ENCODE peak calls at places on chromosomes 1 and 21, in six cellular contexts. One of them, this sample, is unnamed.

GRCh38 chr21:32338209-32338921 is 39.7 kb downstream of the MRAP start:
- DNase-seq in RWPE1: no peak
- DNase-seq in HFFc6: no peak
- DNase-seq in cardiac fibroblast: no peak
- DNase-seq in fibroblast of pulmonary artery: no peak
- DNase-seq in glutamatergic neuron: no peak
- DNase-seq in this sample: no peak

GRCh38 chr1:244451539-244451950 is at the start of gene ADSS2:
- DNase-seq in glutamatergic neuron: no peak
- DNase-seq in cardiac fibroblast: no peak
- DNase-seq in HFFc6: no peak
- DNase-seq in RWPE1: no peak
- DNase-seq in fibroblast of pulmonary artery: no peak
- DNase-seq in this sample: no peak

GRCh38 chr1:183327429-183328290 is 90.5 kb downstream of the NMNAT2 start:
- DNase-seq in glutamatergic neuron: no peak
- DNase-seq in RWPE1: no peak
- DNase-seq in cardiac fibroblast: no peak
- DNase-seq in fibroblast of pulmonary artery: no peak
- DNase-seq in HFFc6: no peak
- DNase-seq in this sample: no peak

GRCh38 chr1:172451002-172451443 is 7.2 kb upstream of the PIGC start:
- DNase-seq in RWPE1: no peak
- DNase-seq in glutamatergic neuron: no peak
- DNase-seq in cardiac fibroblast: peak
- DNase-seq in HFFc6: peak
- DNase-seq in fibroblast of pulmonary artery: peak
- DNase-seq in this sample: no peak

GRCh38 chr1:155126494-155127104 is 1.1 kb upstream of the EFNA1 start:
- DNase-seq in fibroblast of pulmonary artery: no peak
- DNase-seq in cardiac fibroblast: peak
- DNase-seq in glutamatergic neuron: peak
- DNase-seq in RWPE1: no peak
- DNase-seq in HFFc6: no peak
- DNase-seq in this sample: peak

GRCh38 chr1:206814716-206815341 is 42.5 kb upstream of the IL10 start:
- DNase-seq in HFFc6: peak
- DNase-seq in cardiac fibroblast: peak
- DNase-seq in glutamatergic neuron: no peak
- DNase-seq in fibroblast of pulmonary artery: peak
- DNase-seq in RWPE1: no peak
- DNase-seq in this sample: no peak

GRCh38 chr1:78236711-78237110 is 190.9 kb downstream of the GIPC2 start:
- DNase-seq in fibroblast of pulmonary artery: no peak
- DNase-seq in glutamatergic neuron: no peak
- DNase-seq in cardiac fibroblast: no peak
- DNase-seq in RWPE1: peak
- DNase-seq in HFFc6: peak
- DNase-seq in this sample: no peak

GRCh38 chr1:115809847-115810246 is 31.1 kb downstream of the NHLH2 start:
- DNase-seq in fibroblast of pulmonary artery: no peak
- DNase-seq in cardiac fibroblast: no peak
- DNase-seq in glutamatergic neuron: no peak
- DNase-seq in RWPE1: no peak
- DNase-seq in HFFc6: no peak
- DNase-seq in this sample: no peak

GRCh38 chr1:204287466-204287881 is 72.3 kb downstream of the PLEKHA6 start:
- DNase-seq in glutamatergic neuron: no peak
- DNase-seq in cardiac fibroblast: no peak
- DNase-seq in RWPE1: no peak
- DNase-seq in fibroblast of pulmonary artery: no peak
- DNase-seq in HFFc6: no peak
- DNase-seq in this sample: no peak

GRCh38 chr1:54603241-54603640 is 20.1 kb downstream of the FAM151A start:
- DNase-seq in HFFc6: no peak
- DNase-seq in fibroblast of pulmonary artery: no peak
- DNase-seq in RWPE1: no peak
- DNase-seq in glutamatergic neuron: no peak
- DNase-seq in cardiac fibroblast: no peak
- DNase-seq in this sample: no peak

GRCh38 chr21:28754862-28755261 is 237.8 kb downstream of the LTN1 start:
- DNase-seq in cardiac fibroblast: peak
- DNase-seq in glutamatergic neuron: no peak
- DNase-seq in RWPE1: no peak
- DNase-seq in HFFc6: no peak
- DNase-seq in fibroblast of pulmonary artery: no peak
- DNase-seq in this sample: no peak

GRCh38 chr1:218284377-218284916 is 646 bp upstream of the RRP15 start:
- DNase-seq in HFFc6: no peak
- DNase-seq in cardiac fibroblast: no peak
- DNase-seq in RWPE1: no peak
- DNase-seq in fibroblast of pulmonary artery: no peak
- DNase-seq in glutamatergic neuron: peak
- DNase-seq in this sample: peak

GRCh38 chr1:184392779-184393522 is 6.1 kb downstream of the C1orf21 start:
- DNase-seq in HFFc6: no peak
- DNase-seq in glutamatergic neuron: no peak
- DNase-seq in fibroblast of pulmonary artery: no peak
- DNase-seq in cardiac fibroblast: no peak
- DNase-seq in RWPE1: no peak
- DNase-seq in this sample: no peak

GRCh38 chr1:165114022-165114888 is 242.3 kb downstream of the LMX1A start:
- DNase-seq in fibroblast of pulmonary artery: peak
- DNase-seq in HFFc6: peak
- DNase-seq in RWPE1: peak
- DNase-seq in glutamatergic neuron: peak
- DNase-seq in cardiac fibroblast: peak
- DNase-seq in this sample: peak

GRCh38 chr1:155184835-155185782 is 11.5 kb downstream of the TRIM46 start:
- DNase-seq in RWPE1: no peak
- DNase-seq in cardiac fibroblast: no peak
- DNase-seq in glutamatergic neuron: no peak
- DNase-seq in HFFc6: no peak
- DNase-seq in fibroblast of pulmonary artery: no peak
- DNase-seq in this sample: no peak

GRCh38 chr1:41448831-41449230 is 35.7 kb downstream of the EDN2 start:
- DNase-seq in glutamatergic neuron: no peak
- DNase-seq in RWPE1: no peak
- DNase-seq in cardiac fibroblast: no peak
- DNase-seq in fibroblast of pulmonary artery: no peak
- DNase-seq in HFFc6: no peak
- DNase-seq in this sample: no peak

GRCh38 chr1:11116318-11116717 is 16.6 kb upstream of the EXOSC10 start:
- DNase-seq in glutamatergic neuron: no peak
- DNase-seq in fibroblast of pulmonary artery: no peak
- DNase-seq in cardiac fibroblast: no peak
- DNase-seq in RWPE1: no peak
- DNase-seq in HFFc6: no peak
- DNase-seq in this sample: no peak

GRCh38 chr1:25064465-25065238 is 134.6 kb upstream of the RUNX3 start:
- DNase-seq in fibroblast of pulmonary artery: no peak
- DNase-seq in HFFc6: no peak
- DNase-seq in RWPE1: no peak
- DNase-seq in cardiac fibroblast: no peak
- DNase-seq in glutamatergic neuron: peak
- DNase-seq in this sample: no peak

GRCh38 chr1:208207388-208208131 is 36.6 kb downstream of the PLXNA2 start:
- DNase-seq in glutamatergic neuron: no peak
- DNase-seq in HFFc6: peak
- DNase-seq in cardiac fibroblast: peak
- DNase-seq in fibroblast of pulmonary artery: peak
- DNase-seq in RWPE1: peak
- DNase-seq in this sample: no peak

GRCh38 chr1:116365857-116366256 is 7.2 kb upstream of the ATP1A1 start:
- DNase-seq in RWPE1: no peak
- DNase-seq in HFFc6: no peak
- DNase-seq in cardiac fibroblast: no peak
- DNase-seq in fibroblast of pulmonary artery: no peak
- DNase-seq in glutamatergic neuron: no peak
- DNase-seq in this sample: no peak

GRCh38 chr1:192904438-192904895 is 95.6 kb downstream of the RGS2 start:
- DNase-seq in RWPE1: peak
- DNase-seq in glutamatergic neuron: no peak
- DNase-seq in cardiac fibroblast: peak
- DNase-seq in fibroblast of pulmonary artery: peak
- DNase-seq in HFFc6: peak
- DNase-seq in this sample: no peak

GRCh38 chr1:193562121-193562520 is 375.7 kb upstream of the B3GALT2 start:
- DNase-seq in RWPE1: no peak
- DNase-seq in glutamatergic neuron: no peak
- DNase-seq in fibroblast of pulmonary artery: no peak
- DNase-seq in cardiac fibroblast: no peak
- DNase-seq in HFFc6: no peak
- DNase-seq in this sample: no peak

GRCh38 chr1:66809736-66810326 is 8.8 kb upstream of the INSL5 start:
- DNase-seq in RWPE1: no peak
- DNase-seq in glutamatergic neuron: no peak
- DNase-seq in fibroblast of pulmonary artery: peak
- DNase-seq in HFFc6: peak
- DNase-seq in cardiac fibroblast: peak
- DNase-seq in this sample: no peak

GRCh38 chr1:41073971-41074370 is 52.4 kb upstream of the SLFNL1 start:
- DNase-seq in HFFc6: peak
- DNase-seq in RWPE1: peak
- DNase-seq in glutamatergic neuron: no peak
- DNase-seq in fibroblast of pulmonary artery: peak
- DNase-seq in cardiac fibroblast: peak
- DNase-seq in this sample: no peak

GRCh38 chr1:46020005-46020404 is 112.4 kb downstream of the PIK3R3 start:
- DNase-seq in glutamatergic neuron: no peak
- DNase-seq in fibroblast of pulmonary artery: no peak
- DNase-seq in HFFc6: no peak
- DNase-seq in RWPE1: no peak
- DNase-seq in cardiac fibroblast: peak
- DNase-seq in this sample: no peak

GRCh38 chr1:44296067-44296466 is 59.0 kb downstream of the ERI3 start:
- DNase-seq in HFFc6: no peak
- DNase-seq in fibroblast of pulmonary artery: no peak
- DNase-seq in cardiac fibroblast: no peak
- DNase-seq in RWPE1: no peak
- DNase-seq in glutamatergic neuron: peak
- DNase-seq in this sample: peak

GRCh38 chr1:44292641-44293040 is 62.4 kb downstream of the ERI3 start:
- DNase-seq in glutamatergic neuron: no peak
- DNase-seq in HFFc6: no peak
- DNase-seq in fibroblast of pulmonary artery: no peak
- DNase-seq in cardiac fibroblast: no peak
- DNase-seq in RWPE1: no peak
- DNase-seq in this sample: no peak

GRCh38 chr1:44293761-44294315 is 61.2 kb downstream of the ERI3 start:
- DNase-seq in RWPE1: no peak
- DNase-seq in HFFc6: no peak
- DNase-seq in cardiac fibroblast: no peak
- DNase-seq in fibroblast of pulmonary artery: no peak
- DNase-seq in glutamatergic neuron: no peak
- DNase-seq in this sample: no peak

GRCh38 chr1:44296794-44297193 is 58.3 kb downstream of the ERI3 start:
- DNase-seq in cardiac fibroblast: no peak
- DNase-seq in fibroblast of pulmonary artery: no peak
- DNase-seq in glutamatergic neuron: no peak
- DNase-seq in RWPE1: no peak
- DNase-seq in HFFc6: no peak
- DNase-seq in this sample: peak

GRCh38 chr1:44294588-44295007 is 60.5 kb downstream of the ERI3 start:
- DNase-seq in fibroblast of pulmonary artery: peak
- DNase-seq in HFFc6: peak
- DNase-seq in cardiac fibroblast: peak
- DNase-seq in glutamatergic neuron: peak
- DNase-seq in RWPE1: no peak
- DNase-seq in this sample: peak
- TF ChIP-seq CTCF in fibroblast of pulmonary artery: peak
- TF ChIP-seq CTCF in HFFc6: peak
- TF ChIP-seq CTCF in cardiac fibroblast: peak
- TF ChIP-seq CTCF in glutamatergic neuron: peak
- TF ChIP-seq CTCF in RWPE1: no peak
- TF ChIP-seq CTCF in this sample: no peak

GRCh38 chr1:186605762-186606350 is 74.4 kb downstream of the PTGS2 start:
- DNase-seq in HFFc6: peak
- DNase-seq in glutamatergic neuron: no peak
- DNase-seq in RWPE1: peak
- DNase-seq in fibroblast of pulmonary artery: peak
- DNase-seq in cardiac fibroblast: peak
- DNase-seq in this sample: peak
- TF ChIP-seq CTCF in HFFc6: peak
- TF ChIP-seq CTCF in glutamatergic neuron: no peak
- TF ChIP-seq CTCF in RWPE1: peak
- TF ChIP-seq CTCF in fibroblast of pulmonary artery: peak
- TF ChIP-seq CTCF in cardiac fibroblast: peak
- TF ChIP-seq CTCF in this sample: peak

DNA sequence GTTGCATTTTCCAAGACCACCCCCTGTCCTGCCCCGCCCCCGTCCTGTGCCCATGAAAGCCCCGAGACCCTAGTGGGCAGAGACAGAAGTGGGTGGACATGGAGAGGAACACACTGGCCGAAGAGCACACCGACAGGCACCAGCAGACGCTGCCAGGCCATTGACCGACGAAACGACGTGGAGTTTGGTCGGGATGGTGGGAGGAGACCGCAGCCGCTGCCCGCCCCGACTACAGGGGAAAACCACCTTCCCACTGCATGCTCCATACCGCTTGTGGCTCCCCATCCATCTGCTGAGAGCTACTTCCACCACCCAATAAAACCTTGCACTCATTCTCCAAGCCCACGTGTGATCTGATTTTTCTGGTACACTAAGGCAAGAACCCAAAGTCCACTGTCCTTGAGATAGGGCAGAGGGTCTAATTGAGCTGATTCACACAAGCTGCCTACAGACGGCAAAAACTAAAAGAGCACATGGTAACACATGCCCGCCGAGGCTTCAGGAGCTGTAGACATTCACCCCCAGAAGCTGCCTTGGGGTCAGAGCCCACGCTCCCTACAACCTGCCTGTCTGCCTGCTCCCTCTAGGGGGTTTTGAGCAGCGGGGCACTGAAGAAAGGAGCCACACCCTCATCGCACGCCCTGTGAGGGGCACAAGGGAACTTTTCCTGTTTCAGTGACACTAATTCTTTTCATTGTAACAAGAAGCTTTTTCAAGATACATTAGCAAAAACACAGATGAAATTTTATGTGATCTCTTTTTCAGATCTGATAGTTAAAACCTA is 81.2 kb upstream of the RAB3GAP2 start:
- DNase-seq in fibroblast of pulmonary artery: no peak
- DNase-seq in HFFc6: no peak
- DNase-seq in glutamatergic neuron: peak
- DNase-seq in cardiac fibroblast: no peak
- DNase-seq in RWPE1: no peak
- DNase-seq in this sample: no peak
- TF ChIP-seq CTCF in fibroblast of pulmonary artery: no peak
- TF ChIP-seq CTCF in HFFc6: no peak
- TF ChIP-seq CTCF in glutamatergic neuron: peak
- TF ChIP-seq CTCF in cardiac fibroblast: no peak
- TF ChIP-seq CTCF in RWPE1: no peak
- TF ChIP-seq CTCF in this sample: no peak

DNA sequence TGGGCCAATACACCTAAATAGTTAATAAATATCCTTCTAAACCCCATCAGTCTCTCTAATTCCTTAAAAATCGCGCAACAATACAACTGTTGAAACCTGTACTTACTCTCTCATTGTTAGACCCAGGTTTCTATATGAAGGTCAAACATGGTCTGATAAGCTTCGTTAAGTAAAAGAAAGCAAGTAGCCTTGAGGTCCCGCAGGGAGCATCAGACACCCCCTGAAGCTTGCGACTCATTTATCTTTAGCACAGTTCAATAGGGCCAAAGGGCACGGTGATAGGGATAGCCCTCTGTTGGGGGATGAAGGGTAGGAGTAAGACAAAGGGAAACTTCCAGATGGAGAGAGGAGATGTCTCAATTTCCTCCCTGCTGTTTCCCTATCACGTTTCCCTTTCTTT is 27.3 kb upstream of the THEM4 start:
- DNase-seq in glutamatergic neuron: peak
- DNase-seq in fibroblast of pulmonary artery: no peak
- DNase-seq in cardiac fibroblast: no peak
- DNase-seq in HFFc6: no peak
- DNase-seq in RWPE1: no peak
- DNase-seq in this sample: peak
- TF ChIP-seq CTCF in glutamatergic neuron: no peak
- TF ChIP-seq CTCF in fibroblast of pulmonary artery: no peak
- TF ChIP-seq CTCF in cardiac fibroblast: no peak
- TF ChIP-seq CTCF in HFFc6: no peak
- TF ChIP-seq CTCF in RWPE1: no peak
- TF ChIP-seq CTCF in this sample: no peak

This sample was measured in nephron progenitor cell.